ENCODE peak calls at places on chromosomes 13 and 19, in seven cellular contexts. X is NCI-H2081, Z is ovary, Q is left kidney, K is hepatocyte, S is cardiac septum, D is LoVo. T is an unnamed sample.

GRCh38 chr19:3844596-3844995 is 24.2 kb downstream of the ZFR2 start:
- DNase-seq in D (no peak), Q (no peak), S (no peak), Z (no peak), X (no peak), K (no peak), T (no peak)

GRCh38 chr19:5250127-5250659 is 90.4 kb downstream of the PTPRS start:
- DNase-seq in Z (no peak), X (no peak), K (no peak), Q (no peak), S (peak), D (no peak), T (no peak)

GRCh38 chr13:53242015-53242414 is 213.4 kb downstream of the OLFM4 start:
- DNase-seq in X (peak), D (no peak), Q (peak), Z (no peak), S (no peak), K (no peak), T (no peak)

GRCh38 chr13:37715606-37716015 is 117.0 kb upstream of the POSTN start:
- DNase-seq in Q (no peak), K (no peak), D (no peak), X (no peak), Z (no peak), S (no peak), T (no peak)

GRCh38 chr13:99275093-99275469 is 16.9 kb upstream of the GPR18 start:
- DNase-seq in K (no peak), S (no peak), D (no peak), X (no peak), Q (no peak), Z (no peak), T (no peak)

GRCh38 chr13:94176576-94176975 is 302.9 kb downstream of the DCT start:
- DNase-seq in Z (no peak), X (no peak), Q (peak), S (no peak), D (no peak), K (no peak), T (no peak)

GRCh38 chr13:111436446-111436845 is 116.0 kb downstream of the TEX29 start:
- DNase-seq in S (no peak), Z (no peak), K (no peak), D (no peak), Q (no peak), X (no peak), T (no peak)

GRCh38 chr19:12202250-12202649 is 39.4 kb downstream of the ZNF136 start:
- DNase-seq in Q (peak), Z (no peak), X (no peak), D (no peak), K (no peak), S (no peak), T (no peak)

GRCh38 chr19:45526143-45526542 is 18.9 kb downstream of the VASP start:
- DNase-seq in Q (peak), K (peak), X (peak), D (no peak), S (no peak), Z (peak), T (no peak)

GRCh38 chr13:99203601-99204579 is 3.2 kb downstream of the UBAC2 start:
- DNase-seq in K (no peak), Z (no peak), X (no peak), S (no peak), Q (no peak), D (no peak), T (no peak)

GRCh38 chr13:52925221-52925620 is 76.8 kb upstream of the PCDH8 start:
- DNase-seq in S (no peak), Q (peak), K (no peak), Z (no peak), D (no peak), X (no peak), T (no peak)

GRCh38 chr13:52931913-52932312 is 83.5 kb upstream of the PCDH8 start:
- DNase-seq in X (peak), Q (no peak), D (no peak), Z (no peak), K (no peak), S (no peak), T (no peak)

T was measured in Panc1.